ENCODE peak calls at places on chromosomes 12 and 14, in ten cellular contexts. One of them, this sample, is unnamed.

GRCh38 chr12:18747960-18748359 is 10.0 kb downstream of the CAPZA3 start:
- DNase-seq in PC-3: peak; percentile 34
- DNase-seq in fibroblast of mammary gland: peak; percentile 78
- DNase-seq in uterus: no peak
- DNase-seq in heart left ventricle: no peak
- DNase-seq in tibial artery: no peak
- DNase-seq in psoas muscle: no peak
- DNase-seq in AG09309: peak; percentile 96
- DNase-seq in GM12865: no peak
- DNase-seq in tibial nerve: no peak
- DNase-seq in this sample: peak; percentile 95

GRCh38 chr12:6038160-6038559 is 86.3 kb downstream of the VWF start:
- DNase-seq in PC-3: peak; percentile 79
- DNase-seq in fibroblast of mammary gland: peak; percentile 80
- DNase-seq in uterus: no peak
- DNase-seq in heart left ventricle: no peak
- DNase-seq in tibial artery: no peak
- DNase-seq in psoas muscle: no peak
- DNase-seq in AG09309: no peak
- DNase-seq in GM12865: peak; percentile 87
- DNase-seq in tibial nerve: no peak
- DNase-seq in this sample: peak; percentile 70

GRCh38 chr14:99716091-99716849 is 32.2 kb downstream of the CYP46A1 start:
- DNase-seq in PC-3: no peak
- DNase-seq in fibroblast of mammary gland: no peak
- DNase-seq in uterus: no peak
- DNase-seq in heart left ventricle: no peak
- DNase-seq in tibial artery: no peak
- DNase-seq in psoas muscle: no peak
- DNase-seq in AG09309: no peak
- DNase-seq in GM12865: no peak
- DNase-seq in tibial nerve: no peak
- DNase-seq in this sample: no peak

GRCh38 chr14:102209224-102209966 is 69.7 kb downstream of the WDR20 start:
- DNase-seq in PC-3: peak; percentile 21
- DNase-seq in fibroblast of mammary gland: peak; percentile 34
- DNase-seq in uterus: no peak
- DNase-seq in heart left ventricle: no peak
- DNase-seq in tibial artery: no peak
- DNase-seq in psoas muscle: no peak
- DNase-seq in AG09309: no peak
- DNase-seq in GM12865: no peak
- DNase-seq in tibial nerve: peak; percentile 14
- DNase-seq in this sample: no peak

GRCh38 chr12:29286081-29286800 is 94.7 kb downstream of the ERGIC2 start:
- DNase-seq in PC-3: no peak
- DNase-seq in fibroblast of mammary gland: peak; percentile 85
- DNase-seq in uterus: no peak
- DNase-seq in heart left ventricle: no peak
- DNase-seq in tibial artery: no peak
- DNase-seq in psoas muscle: no peak
- DNase-seq in AG09309: no peak
- DNase-seq in GM12865: no peak
- DNase-seq in tibial nerve: no peak
- DNase-seq in this sample: peak; percentile 90

GRCh38 chr12:117444781-117445180 is 83.4 kb upstream of the NOS1 start:
- DNase-seq in PC-3: no peak
- DNase-seq in fibroblast of mammary gland: no peak
- DNase-seq in uterus: no peak
- DNase-seq in heart left ventricle: no peak
- DNase-seq in tibial artery: no peak
- DNase-seq in psoas muscle: no peak
- DNase-seq in AG09309: no peak
- DNase-seq in GM12865: no peak
- DNase-seq in tibial nerve: no peak
- DNase-seq in this sample: no peak

GRCh38 chr12:14394317-14395058 is 29.0 kb downstream of the ATF7IP start:
- DNase-seq in PC-3: peak; percentile 53
- DNase-seq in fibroblast of mammary gland: peak; percentile 75
- DNase-seq in uterus: no peak
- DNase-seq in heart left ventricle: no peak
- DNase-seq in tibial artery: peak; percentile 37
- DNase-seq in psoas muscle: no peak
- DNase-seq in AG09309: no peak
- DNase-seq in GM12865: peak; percentile 83
- DNase-seq in tibial nerve: no peak
- DNase-seq in this sample: peak; percentile 85

GRCh38 chr12:96187675-96188355 is 6.4 kb upstream of the ELK3 start:
- DNase-seq in PC-3: no peak
- DNase-seq in fibroblast of mammary gland: no peak
- DNase-seq in uterus: no peak
- DNase-seq in heart left ventricle: no peak
- DNase-seq in tibial artery: no peak
- DNase-seq in psoas muscle: no peak
- DNase-seq in AG09309: no peak
- DNase-seq in GM12865: no peak
- DNase-seq in tibial nerve: no peak
- DNase-seq in this sample: no peak

GRCh38 chr12:29510591-29511174 is 13.2 kb upstream of the OVCH1 start:
- DNase-seq in PC-3: no peak
- DNase-seq in fibroblast of mammary gland: peak; percentile 8
- DNase-seq in uterus: no peak
- DNase-seq in heart left ventricle: no peak
- DNase-seq in tibial artery: no peak
- DNase-seq in psoas muscle: no peak
- DNase-seq in AG09309: no peak
- DNase-seq in GM12865: no peak
- DNase-seq in tibial nerve: no peak
- DNase-seq in this sample: peak; percentile 55

GRCh38 chr12:115374480-115375187 is 690.7 kb upstream of the TBX3 start:
- DNase-seq in PC-3: no peak
- DNase-seq in fibroblast of mammary gland: no peak
- DNase-seq in uterus: no peak
- DNase-seq in heart left ventricle: no peak
- DNase-seq in tibial artery: no peak
- DNase-seq in psoas muscle: no peak
- DNase-seq in AG09309: no peak
- DNase-seq in GM12865: peak; percentile 62
- DNase-seq in tibial nerve: no peak
- DNase-seq in this sample: no peak

DNA sequence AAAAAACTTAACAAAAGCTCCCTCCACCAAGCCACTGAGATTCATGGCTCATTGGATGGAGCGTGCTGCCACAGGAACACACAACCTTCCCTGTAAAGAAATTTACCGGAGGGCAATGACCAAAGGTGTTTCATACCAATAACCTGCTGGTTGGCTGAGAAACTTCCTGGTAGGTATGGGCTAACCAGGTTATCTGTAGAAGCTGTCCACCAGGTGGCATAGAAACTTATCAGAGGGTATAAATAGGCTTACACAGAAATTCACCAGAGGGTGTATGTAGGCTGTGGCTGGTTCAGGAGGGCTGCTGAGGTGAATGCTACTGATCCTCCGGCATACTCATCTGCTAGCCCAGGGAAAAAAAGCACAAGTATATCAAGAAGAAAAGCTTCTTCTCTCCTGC is 27.1 kb upstream of the MTERF2 start:
- DNase-seq in PC-3: peak; percentile 92
- DNase-seq in fibroblast of mammary gland: no peak
- DNase-seq in uterus: no peak
- DNase-seq in heart left ventricle: no peak
- DNase-seq in tibial artery: no peak
- DNase-seq in psoas muscle: no peak
- DNase-seq in AG09309: no peak
- DNase-seq in GM12865: peak; percentile 35
- DNase-seq in tibial nerve: no peak
- DNase-seq in this sample: no peak
- TF ChIP-seq CTCF in PC-3: peak; percentile 81
- TF ChIP-seq CTCF in fibroblast of mammary gland: no peak
- TF ChIP-seq CTCF in uterus: no peak
- TF ChIP-seq CTCF in heart left ventricle: no peak
- TF ChIP-seq CTCF in tibial artery: no peak
- TF ChIP-seq CTCF in psoas muscle: peak; percentile 22
- TF ChIP-seq CTCF in AG09309: no peak
- TF ChIP-seq CTCF in GM12865: no peak
- TF ChIP-seq CTCF in tibial nerve: no peak
- TF ChIP-seq CTCF in this sample: no peak

GRCh38 chr14:21160061-21160610 is 4.3 kb upstream of the OR5AU1 start:
- DNase-seq in PC-3: no peak
- DNase-seq in fibroblast of mammary gland: no peak
- DNase-seq in uterus: no peak
- DNase-seq in heart left ventricle: no peak
- DNase-seq in tibial artery: no peak
- DNase-seq in psoas muscle: no peak
- DNase-seq in AG09309: no peak
- DNase-seq in GM12865: no peak
- DNase-seq in tibial nerve: no peak
- DNase-seq in this sample: no peak

GRCh38 chr14:21169587-21169986 is 13.7 kb upstream of the OR5AU1 start:
- DNase-seq in PC-3: no peak
- DNase-seq in fibroblast of mammary gland: no peak
- DNase-seq in uterus: no peak
- DNase-seq in heart left ventricle: no peak
- DNase-seq in tibial artery: no peak
- DNase-seq in psoas muscle: no peak
- DNase-seq in AG09309: no peak
- DNase-seq in GM12865: no peak
- DNase-seq in tibial nerve: no peak
- DNase-seq in this sample: no peak

GRCh38 chr14:21168055-21168454 is 12.2 kb upstream of the OR5AU1 start:
- DNase-seq in PC-3: no peak
- DNase-seq in fibroblast of mammary gland: peak; percentile 64
- DNase-seq in uterus: no peak
- DNase-seq in heart left ventricle: no peak
- DNase-seq in tibial artery: no peak
- DNase-seq in psoas muscle: no peak
- DNase-seq in AG09309: no peak
- DNase-seq in GM12865: peak; percentile 9
- DNase-seq in tibial nerve: no peak
- DNase-seq in this sample: no peak

GRCh38 chr14:21163721-21164120 is 7.9 kb upstream of the OR5AU1 start:
- DNase-seq in PC-3: no peak
- DNase-seq in fibroblast of mammary gland: no peak
- DNase-seq in uterus: no peak
- DNase-seq in heart left ventricle: no peak
- DNase-seq in tibial artery: no peak
- DNase-seq in psoas muscle: no peak
- DNase-seq in AG09309: no peak
- DNase-seq in GM12865: no peak
- DNase-seq in tibial nerve: no peak
- DNase-seq in this sample: no peak
- H3K4me3 ChIP-seq in PC-3: no peak overlapping the region
- H3K4me3 ChIP-seq in fibroblast of mammary gland: no peak overlapping the region
- H3K4me3 ChIP-seq in uterus: no peak overlapping the region
- H3K4me3 ChIP-seq in heart left ventricle: no peak overlapping the region
- H3K4me3 ChIP-seq in tibial artery: no peak overlapping the region
- H3K4me3 ChIP-seq in psoas muscle: no peak overlapping the region
- H3K4me3 ChIP-seq in AG09309: no peak overlapping the region
- H3K4me3 ChIP-seq in GM12865: no peak overlapping the region
- H3K4me3 ChIP-seq in tibial nerve: no peak overlapping the region
- H3K4me3 ChIP-seq in this sample: no peak overlapping the region

GRCh38 chr12:119627019-119627643 is 33.6 kb downstream of the TMEM233 start:
- DNase-seq in PC-3: no peak
- DNase-seq in fibroblast of mammary gland: no peak
- DNase-seq in uterus: no peak
- DNase-seq in heart left ventricle: no peak
- DNase-seq in tibial artery: no peak
- DNase-seq in psoas muscle: no peak
- DNase-seq in AG09309: no peak
- DNase-seq in GM12865: no peak
- DNase-seq in tibial nerve: no peak
- DNase-seq in this sample: no peak

GRCh38 chr12:119630962-119631550 is 36.9 kb upstream of the PRKAB1 start:
- DNase-seq in PC-3: no peak
- DNase-seq in fibroblast of mammary gland: no peak
- DNase-seq in uterus: no peak
- DNase-seq in heart left ventricle: no peak
- DNase-seq in tibial artery: no peak
- DNase-seq in psoas muscle: no peak
- DNase-seq in AG09309: no peak
- DNase-seq in GM12865: no peak
- DNase-seq in tibial nerve: no peak
- DNase-seq in this sample: no peak

GRCh38 chr12:119630223-119630781 is 36.7 kb downstream of the TMEM233 start:
- DNase-seq in PC-3: no peak
- DNase-seq in fibroblast of mammary gland: no peak
- DNase-seq in uterus: no peak
- DNase-seq in heart left ventricle: no peak
- DNase-seq in tibial artery: no peak
- DNase-seq in psoas muscle: no peak
- DNase-seq in AG09309: no peak
- DNase-seq in GM12865: no peak
- DNase-seq in tibial nerve: no peak
- DNase-seq in this sample: no peak

GRCh38 chr12:119624971-119625370 is 31.4 kb downstream of the TMEM233 start:
- DNase-seq in PC-3: no peak
- DNase-seq in fibroblast of mammary gland: no peak
- DNase-seq in uterus: no peak
- DNase-seq in heart left ventricle: no peak
- DNase-seq in tibial artery: no peak
- DNase-seq in psoas muscle: no peak
- DNase-seq in AG09309: no peak
- DNase-seq in GM12865: no peak
- DNase-seq in tibial nerve: no peak
- DNase-seq in this sample: peak; percentile 19

GRCh38 chr12:119627686-119628085 is 34.1 kb downstream of the TMEM233 start:
- DNase-seq in PC-3: no peak
- DNase-seq in fibroblast of mammary gland: no peak
- DNase-seq in uterus: no peak
- DNase-seq in heart left ventricle: no peak
- DNase-seq in tibial artery: no peak
- DNase-seq in psoas muscle: no peak
- DNase-seq in AG09309: no peak
- DNase-seq in GM12865: no peak
- DNase-seq in tibial nerve: no peak
- DNase-seq in this sample: no peak
- TF ChIP-seq CTCF in PC-3: no peak
- TF ChIP-seq CTCF in fibroblast of mammary gland: no peak
- TF ChIP-seq CTCF in uterus: no peak
- TF ChIP-seq CTCF in heart left ventricle: no peak
- TF ChIP-seq CTCF in tibial artery: no peak
- TF ChIP-seq CTCF in psoas muscle: no peak
- TF ChIP-seq CTCF in AG09309: no peak
- TF ChIP-seq CTCF in GM12865: no peak
- TF ChIP-seq CTCF in tibial nerve: no peak
- TF ChIP-seq CTCF in this sample: no peak

DNA sequence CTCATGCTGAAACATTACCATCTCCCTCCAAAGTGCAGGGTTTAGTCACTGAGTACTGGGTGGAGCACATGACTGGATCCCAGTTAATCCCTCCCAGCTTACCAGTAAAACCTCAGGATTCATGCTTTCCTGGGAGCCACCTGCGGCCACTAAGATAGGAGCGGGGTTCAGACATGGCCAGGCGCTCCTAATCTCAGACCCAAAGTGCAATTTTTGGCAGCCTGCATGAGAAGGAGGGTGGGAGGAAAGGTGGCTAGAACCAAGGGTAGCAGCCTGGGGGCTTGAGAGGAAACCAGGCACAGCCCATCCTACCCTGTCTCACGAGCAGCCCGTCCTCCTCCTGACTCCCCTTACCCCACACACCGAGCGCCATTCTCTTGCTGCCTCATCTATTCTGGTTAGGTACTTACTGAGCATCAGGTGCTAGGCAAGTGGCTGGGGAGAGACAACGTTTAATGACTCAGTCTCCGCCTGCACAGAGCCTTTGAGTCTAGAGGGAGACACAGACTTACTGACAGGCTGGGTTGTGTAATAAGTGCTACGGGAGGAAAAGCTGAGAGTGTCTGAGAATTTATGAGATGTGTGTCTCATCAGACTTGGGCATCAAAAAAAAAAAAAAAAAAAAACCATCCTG is 9.9 kb downstream of the GPRC5A start:
- DNase-seq in PC-3: peak; percentile 80
- DNase-seq in fibroblast of mammary gland: peak; percentile 99
- DNase-seq in uterus: peak; percentile 73
- DNase-seq in heart left ventricle: no peak
- DNase-seq in tibial artery: peak; percentile 85
- DNase-seq in psoas muscle: peak; percentile 41
- DNase-seq in AG09309: peak; percentile 97
- DNase-seq in GM12865: no peak
- DNase-seq in tibial nerve: peak; percentile 64
- DNase-seq in this sample: peak; percentile 94
- H3K4me3 ChIP-seq in PC-3: peak overlapping the region; percentile 28
- H3K4me3 ChIP-seq in fibroblast of mammary gland: peak overlapping the region; percentile 32
- H3K4me3 ChIP-seq in uterus: no peak overlapping the region
- H3K4me3 ChIP-seq in heart left ventricle: no peak overlapping the region
- H3K4me3 ChIP-seq in tibial artery: peak overlapping the region; percentile 41
- H3K4me3 ChIP-seq in psoas muscle: no peak overlapping the region
- H3K4me3 ChIP-seq in AG09309: peak overlapping the region; percentile 26
- H3K4me3 ChIP-seq in GM12865: no peak overlapping the region
- H3K4me3 ChIP-seq in tibial nerve: no peak overlapping the region
- H3K4me3 ChIP-seq in this sample: peak overlapping the region; percentile 53

This sample was measured in fibroblast of the aortic adventitia.